ENCODE peak calls at places on chromosome 22, in ten cellular contexts. M is right lobe of liver, D is SJSA1, I is lung, R is thyroid gland, N is uterus, K is colonic mucosa, P is heart left ventricle, E is fibroblast of lung, O is transverse colon. S is an unnamed sample.
A peak's percentile ranks its signal among the peaks of the same experiment; 100 is the strongest.

GRCh38 chr22:46010951-46011626 is 34.1 kb upstream of the WNT7B start:
- DNase-seq in M (peak; percentile 45), D (no peak), I (no peak), R (peak; percentile 21), N (peak; percentile 28), K (no peak), P (peak; percentile 27), E (no peak), O (no peak), S (no peak)

GRCh38 chr22:36252754-36253522 is at the start of gene APOL1:
- DNase-seq in M (peak; percentile 64), D (no peak), I (peak; percentile 54), R (peak; percentile 32), N (peak; percentile 64), K (peak; percentile 71), P (peak; percentile 50), E (no peak), O (peak; percentile 71), S (peak; percentile 70)

GRCh38 chr22:46737105-46737975 is 712 bp downstream of the CERK start:
- DNase-seq in M (peak; percentile 61), D (no peak), I (no peak), R (peak; percentile 44), N (peak; percentile 48), K (no peak), P (no peak), E (peak; percentile 39), O (peak; percentile 59), S (peak; percentile 26)

GRCh38 chr22:23520875-23521441 is 59.1 kb downstream of the IGLL1 start:
- DNase-seq in M (no peak), D (no peak), I (no peak), R (peak; percentile 53), N (peak; percentile 42), K (peak; percentile 55), P (no peak), E (peak; percentile 43), O (no peak), S (no peak)

GRCh38 chr22:39207141-39208012 is 37.4 kb downstream of the PDGFB start:
- DNase-seq in M (no peak), D (peak; percentile 42), I (no peak), R (no peak), N (no peak), K (no peak), P (no peak), E (peak; percentile 62), O (peak; percentile 29), S (no peak)

GRCh38 chr22:45450931-45451651 is 37.6 kb downstream of the RIBC2 start:
- DNase-seq in M (no peak), D (no peak), I (no peak), R (no peak), N (peak; percentile 65), K (no peak), P (no peak), E (peak; percentile 88), O (no peak), S (no peak)

GRCh38 chr22:47209547-47210023 is 447.1 kb downstream of the TBC1D22A start:
- DNase-seq in M (no peak), D (no peak), I (peak; percentile 21), R (no peak), N (no peak), K (peak; percentile 17), P (no peak), E (no peak), O (no peak), S (no peak)

GRCh38 chr22:17832665-17833064 is 58.4 kb upstream of the BID start:
- DNase-seq in M (peak; percentile 62), D (no peak), I (no peak), R (peak; percentile 42), N (no peak), K (peak; percentile 74), P (peak; percentile 87), E (no peak), O (peak; percentile 68), S (no peak)

GRCh38 chr22:49575703-49576081 is 252.0 kb downstream of the BRD1 start:
- DNase-seq in M (peak; percentile 15), D (no peak), I (no peak), R (no peak), N (no peak), K (no peak), P (no peak), E (no peak), O (no peak), S (no peak)

GRCh38 chr22:45445031-45445710 is 31.7 kb downstream of the RIBC2 start:
- DNase-seq in M (no peak), D (no peak), I (no peak), R (no peak), N (no peak), K (no peak), P (no peak), E (no peak), O (no peak), S (no peak)

GRCh38 chr22:38187413-38188212 is 6.0 kb upstream of the PLA2G6 start:
- DNase-seq in M (no peak), D (no peak), I (peak; percentile 43), R (peak; percentile 38), N (no peak), K (peak; percentile 52), P (no peak), E (no peak), O (no peak), S (no peak)

GRCh38 chr22:22195265-22196017 is 49.1 kb upstream of the VPREB1 start:
- DNase-seq in M (peak; percentile 78), D (no peak), I (peak; percentile 72), R (peak; percentile 73), N (no peak), K (peak; percentile 83), P (no peak), E (peak; percentile 26), O (peak; percentile 87), S (peak; percentile 83)

GRCh38 chr22:24807284-24807950 is 1.4 kb downstream of the SGSM1 start:
- DNase-seq in M (no peak), D (no peak), I (no peak), R (peak; percentile 56), N (peak; percentile 20), K (no peak), P (peak; percentile 47), E (peak; percentile 1), O (peak; percentile 17), S (no peak)

GRCh38 chr22:47434336-47435203 is 672.1 kb downstream of the TBC1D22A start:
- DNase-seq in M (no peak), D (no peak), I (no peak), R (no peak), N (no peak), K (no peak), P (no peak), E (no peak), O (no peak), S (no peak)

GRCh38 chr22:49007013-49007653 is 820.5 kb downstream of the BRD1 start:
- DNase-seq in M (no peak), D (peak; percentile 31), I (no peak), R (no peak), N (no peak), K (peak; percentile 12), P (no peak), E (no peak), O (no peak), S (no peak)

GRCh38 chr22:42769574-42770447 is 49.1 kb upstream of the A4GALT start:
- DNase-seq in M (peak; percentile 76), D (peak; percentile 84), I (peak; percentile 52), R (peak; percentile 64), N (peak; percentile 79), K (peak; percentile 41), P (peak; percentile 82), E (peak; percentile 90), O (peak; percentile 54), S (no peak)
- H3K27ac ChIP-seq in M (no peak overlapping the region), D (no peak overlapping the region), I (no peak overlapping the region), R (peak overlapping the region; percentile 17), N (peak overlapping the region; percentile 56), K (no peak overlapping the region), P (no peak overlapping the region), E (peak overlapping the region; percentile 36), O (no peak overlapping the region), S (no peak overlapping the region)

DNA sequence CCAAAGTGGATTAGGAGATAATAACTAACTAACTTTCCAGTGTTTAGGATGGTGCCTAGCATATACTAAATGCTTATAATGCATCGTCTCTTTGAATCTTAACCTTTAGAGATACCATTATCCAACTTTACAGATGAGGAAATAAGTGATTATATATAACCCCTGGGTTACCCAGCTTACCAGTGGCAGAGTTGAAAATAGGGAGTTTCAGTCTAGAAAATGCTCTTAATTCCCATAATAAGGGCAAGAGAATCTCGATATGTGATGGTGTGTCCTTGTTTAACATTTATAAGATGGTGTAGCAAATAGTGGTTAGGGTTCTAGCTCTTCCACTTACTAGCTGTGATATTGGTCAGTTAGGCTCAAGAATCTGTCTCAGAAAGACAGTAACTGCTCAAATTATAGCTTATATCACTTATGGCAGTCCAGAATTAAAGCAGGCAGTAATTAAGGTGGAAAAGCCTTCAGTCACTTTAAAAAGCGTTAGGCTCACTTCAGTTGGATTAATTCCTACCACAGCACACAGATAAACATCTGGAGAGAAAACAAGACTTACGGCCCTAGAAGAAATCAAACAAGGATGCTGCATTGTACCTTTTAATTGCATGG is 6.3 kb downstream of the XBP1 start:
- DNase-seq in M (no peak), D (no peak), I (no peak), R (no peak), N (no peak), K (no peak), P (no peak), E (no peak), O (no peak), S (no peak)
- H3K4me1 ChIP-seq in M (no peaks in the 10 kb centered on the region), D (no peaks in the 10 kb centered on the region), I (peaks cover 20% of the 10 kb centered on the region), R (peaks cover 42% of the 10 kb centered on the region), N (peaks cover 10% of the 10 kb centered on the region), K (no peaks in the 10 kb centered on the region), P (peaks cover 50% of the 10 kb centered on the region), E (peaks cover 2% of the 10 kb centered on the region), O (peaks cover 64% of the 10 kb centered on the region), S (peaks cover 67% of the 10 kb centered on the region)

GRCh38 chr22:32643246-32643645 is 158.3 kb upstream of the TIMP3 start:
- DNase-seq in M (no peak), D (no peak), I (no peak), R (no peak), N (no peak), K (no peak), P (no peak), E (no peak), O (no peak), S (no peak)
- H3K27ac ChIP-seq in M (no peak overlapping the region), D (no peak overlapping the region), I (no peak overlapping the region), R (no peak overlapping the region), N (no peak overlapping the region), K (no peak overlapping the region), P (no peak overlapping the region), E (no peak overlapping the region), O (no peak overlapping the region), S (no peak overlapping the region)

DNA sequence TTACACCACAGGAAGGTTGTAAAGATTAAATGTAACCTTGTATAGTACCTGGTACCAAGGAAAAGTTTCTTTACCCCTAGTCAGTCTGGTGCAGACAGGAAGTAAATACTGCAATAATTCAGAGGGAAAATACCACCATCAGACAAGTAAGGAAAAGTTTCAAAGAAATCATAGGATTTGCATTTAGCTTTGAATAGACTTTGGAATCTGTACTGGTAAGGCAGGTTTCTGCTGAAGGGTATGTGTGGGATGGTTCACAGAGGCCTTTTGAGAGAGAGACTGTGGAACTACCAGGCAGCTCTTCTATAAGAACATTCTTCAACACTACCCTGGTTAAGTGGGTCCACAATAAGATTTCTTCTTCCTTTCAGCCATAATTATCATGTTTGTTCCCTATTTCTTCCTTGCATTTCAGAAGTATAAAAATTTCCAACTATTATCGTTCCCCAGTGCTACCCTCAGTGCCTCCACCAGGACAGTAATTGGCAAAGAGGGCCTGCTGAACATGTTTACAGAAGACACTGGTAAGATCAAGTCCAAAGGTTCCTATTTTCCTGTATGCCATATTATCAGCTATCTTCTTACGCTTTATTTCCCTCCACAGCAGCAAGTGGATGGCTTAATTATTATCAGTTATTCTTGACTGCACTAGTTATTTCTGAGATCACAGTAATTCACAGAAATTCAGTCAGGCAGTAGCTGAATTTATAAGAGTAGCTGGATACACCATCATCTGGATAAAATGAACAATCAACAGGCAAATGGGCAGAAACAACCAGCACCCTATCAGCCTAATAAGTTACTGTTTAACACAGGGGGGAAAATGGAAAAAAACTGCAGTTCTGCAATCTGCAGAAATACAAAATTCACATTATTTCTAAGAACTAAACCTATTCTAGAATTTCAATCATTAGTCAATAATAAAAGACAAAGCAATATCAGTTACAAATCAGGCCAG is 48.5 kb downstream of the PITPNB start:
- DNase-seq in M (no peak), D (no peak), I (no peak), R (no peak), N (no peak), K (no peak), P (no peak), E (no peak), O (no peak), S (no peak)
- H3K4me1 ChIP-seq in M (no peaks in the 10 kb centered on the region), D (peaks cover 37% of the 10 kb centered on the region), I (peaks cover 28% of the 10 kb centered on the region), R (peaks cover 40% of the 10 kb centered on the region), N (peaks cover 4% of the 10 kb centered on the region), K (peaks cover 5% of the 10 kb centered on the region), P (peaks cover 69% of the 10 kb centered on the region), E (peaks cover 23% of the 10 kb centered on the region), O (peaks cover 85% of the 10 kb centered on the region), S (peaks cover 5% of the 10 kb centered on the region)

S was measured in CD8-positive, alpha-beta memory T cell.